ENCODE peak calls at places on chromosome 12, in four cellular contexts. One of them, this sample, is unnamed.

GRCh38 chr12:120640840-120641833 is 711 bp downstream of the CABP1 start:
- DNase-seq in NCI-H2081: no peak
- DNase-seq in cardiac muscle cell: peak; percentile 90
- DNase-seq in fibroblast of gingiva: peak; percentile 20
- DNase-seq in this sample: peak; percentile 81

GRCh38 chr12:107536613-107537012 is 149.0 kb upstream of the PWP1 start:
- DNase-seq in NCI-H2081: no peak
- DNase-seq in cardiac muscle cell: no peak
- DNase-seq in fibroblast of gingiva: no peak
- DNase-seq in this sample: no peak

GRCh38 chr12:71840226-71840847 is 778 bp downstream of the TBC1D15 start:
- DNase-seq in NCI-H2081: peak; percentile 2
- DNase-seq in cardiac muscle cell: no peak
- DNase-seq in fibroblast of gingiva: peak; percentile 71
- DNase-seq in this sample: peak; percentile 55

GRCh38 chr12:49537709-49538601 is 875 bp upstream of the KCNH3 start:
- DNase-seq in NCI-H2081: no peak
- DNase-seq in cardiac muscle cell: peak; percentile 53
- DNase-seq in fibroblast of gingiva: no peak
- DNase-seq in this sample: peak; percentile 31

GRCh38 chr12:75960954-75961661 is 70.5 kb downstream of the PHLDA1 start:
- DNase-seq in NCI-H2081: no peak
- DNase-seq in cardiac muscle cell: no peak
- DNase-seq in fibroblast of gingiva: no peak
- DNase-seq in this sample: no peak

GRCh38 chr12:96132819-96133218 is 61.4 kb upstream of the ELK3 start:
- DNase-seq in NCI-H2081: no peak
- DNase-seq in cardiac muscle cell: no peak
- DNase-seq in fibroblast of gingiva: no peak
- DNase-seq in this sample: no peak

GRCh38 chr12:39441963-39442894 is 691 bp downstream of the KIF21A start:
- DNase-seq in NCI-H2081: no peak
- DNase-seq in cardiac muscle cell: peak; percentile 61
- DNase-seq in fibroblast of gingiva: no peak
- DNase-seq in this sample: peak; percentile 59

GRCh38 chr12:117489671-117490070 is 128.2 kb upstream of the NOS1 start:
- DNase-seq in NCI-H2081: no peak
- DNase-seq in cardiac muscle cell: no peak
- DNase-seq in fibroblast of gingiva: no peak
- DNase-seq in this sample: no peak

GRCh38 chr12:116087399-116087798 is 190.1 kb downstream of the MED13L start:
- DNase-seq in NCI-H2081: no peak
- DNase-seq in cardiac muscle cell: no peak
- DNase-seq in fibroblast of gingiva: no peak
- DNase-seq in this sample: no peak

GRCh38 chr12:47077206-47078085 is 2.0 kb upstream of the PCED1B start:
- DNase-seq in NCI-H2081: no peak
- DNase-seq in cardiac muscle cell: no peak
- DNase-seq in fibroblast of gingiva: no peak
- DNase-seq in this sample: no peak

GRCh38 chr12:10861366-10861765 is 12.1 kb upstream of the PRR4 start:
- DNase-seq in NCI-H2081: no peak
- DNase-seq in cardiac muscle cell: no peak
- DNase-seq in fibroblast of gingiva: peak; percentile 9
- DNase-seq in this sample: no peak

GRCh38 chr12:55687746-55688145 is 20.0 kb downstream of the ITGA7 start:
- DNase-seq in NCI-H2081: no peak
- DNase-seq in cardiac muscle cell: no peak
- DNase-seq in fibroblast of gingiva: no peak
- DNase-seq in this sample: no peak

GRCh38 chr12:103326190-103326589 is 169.6 kb downstream of the C12orf42 start:
- DNase-seq in NCI-H2081: peak; percentile 11
- DNase-seq in cardiac muscle cell: peak; percentile 19
- DNase-seq in fibroblast of gingiva: no peak
- DNase-seq in this sample: peak; percentile 34

GRCh38 chr12:109606261-109607028 is 32.9 kb downstream of the MVK start:
- DNase-seq in NCI-H2081: peak; percentile 78
- DNase-seq in cardiac muscle cell: peak; percentile 92
- DNase-seq in fibroblast of gingiva: no peak
- DNase-seq in this sample: peak; percentile 54

GRCh38 chr12:10140001-10140400 is 10.0 kb upstream of the CLEC7A start:
- DNase-seq in NCI-H2081: no peak
- DNase-seq in cardiac muscle cell: peak; percentile 45
- DNase-seq in fibroblast of gingiva: peak; percentile 44
- DNase-seq in this sample: peak; percentile 59

GRCh38 chr12:76176935-76177334 is 92.5 kb upstream of the NAP1L1 start:
- DNase-seq in NCI-H2081: no peak
- DNase-seq in cardiac muscle cell: no peak
- DNase-seq in fibroblast of gingiva: peak; percentile 11
- DNase-seq in this sample: no peak

GRCh38 chr12:107349008-107349747 is 255.8 kb upstream of the CRY1 start:
- DNase-seq in NCI-H2081: no peak
- DNase-seq in cardiac muscle cell: no peak
- DNase-seq in fibroblast of gingiva: peak; percentile 11
- DNase-seq in this sample: peak; percentile 65

GRCh38 chr12:57630891-57631433 is 2.0 kb downstream of the B4GALNT1 start:
- DNase-seq in NCI-H2081: no peak
- DNase-seq in cardiac muscle cell: no peak
- DNase-seq in fibroblast of gingiva: no peak
- DNase-seq in this sample: no peak

GRCh38 chr12:19967486-19967885 is 400.9 kb upstream of the PDE3A start:
- DNase-seq in NCI-H2081: peak; percentile 33
- DNase-seq in cardiac muscle cell: no peak
- DNase-seq in fibroblast of gingiva: peak; percentile 93
- DNase-seq in this sample: peak; percentile 75

GRCh38 chr12:97650242-97650641 is 187.6 kb downstream of the RMST start:
- DNase-seq in NCI-H2081: no peak
- DNase-seq in cardiac muscle cell: no peak
- DNase-seq in fibroblast of gingiva: no peak
- DNase-seq in this sample: peak; percentile 11

This sample was measured in hepatocyte.